ENCODE peak calls at places on chromosome X, in six cellular contexts. Y is activated naive CD8-positive, alpha-beta T cell treated with anti-CD3 and anti-CD28 coated beads, Interleukin-2, amount 10 ng/mL, durations not matched to agents 7 days and 5 days; O is stimulated activated naive CD8-positive, alpha-beta T cell treated with anti-CD3 and anti-CD28 coated beads, Interleukin-15, amount 100 ng/mL, for 72 hours; P is Right ventricle myocardium inferior; D is omental fat pad; S is naive thymus-derived CD4-positive, alpha-beta T cell. V is an unnamed sample.

GRCh38 chrX:57368158-57368557 is 81.7 kb downstream of the FAAH2 start:
- ATAC-seq in S (no peak), D (no peak), O (no peak), P (no peak), Y (no peak), V (no peak)

GRCh38 chrX:12701625-12702024 is 89.6 kb upstream of the PRPS2 start:
- ATAC-seq in O (peak), S (no peak), D (peak), Y (no peak), P (no peak), V (no peak)

GRCh38 chrX:136689441-136689840 is 41.5 kb downstream of the CD40LG start:
- ATAC-seq in P (no peak), O (no peak), S (peak), Y (peak), D (no peak), V (no peak)

GRCh38 chrX:19649227-19650009 is 134.1 kb upstream of the MAP3K15 start:
- ATAC-seq in Y (no peak), S (no peak), O (no peak), P (peak), D (peak), V (no peak)

GRCh38 chrX:134184936-134185335 is 52.0 kb upstream of the CCDC160 start:
- ATAC-seq in D (no peak), Y (peak), P (no peak), O (peak), S (no peak), V (no peak)

GRCh38 chrX:21490341-21490740 is 116.1 kb downstream of the CNKSR2 start:
- ATAC-seq in P (no peak), D (no peak), S (no peak), O (no peak), Y (no peak), V (no peak)

GRCh38 chrX:66053414-66053813 is 13.5 kb upstream of the VSIG4 start:
- ATAC-seq in P (no peak), D (no peak), O (no peak), S (no peak), Y (no peak), V (no peak)

GRCh38 chrX:13033193-13033592 is 11.2 kb downstream of the FAM9C start:
- ATAC-seq in O (no peak), Y (no peak), P (no peak), S (no peak), D (no peak), V (no peak)

GRCh38 chrX:104112326-104112951 is at the start of gene ZCCHC18:
- ATAC-seq in Y (peak), S (peak), P (peak), D (peak), O (peak), V (peak)

GRCh38 chrX:107849747-107850478 is 24.2 kb downstream of the MID2 start:
- ATAC-seq in O (peak), S (no peak), Y (no peak), D (no peak), P (no peak), V (no peak)

GRCh38 chrX:53116101-53116500 is 22.2 kb downstream of the KANTR start:
- ATAC-seq in O (no peak), D (peak), P (peak), S (no peak), Y (no peak), V (no peak)

GRCh38 chrX:18616688-18617087 is 55.2 kb downstream of the RS1 start:
- ATAC-seq in S (no peak), Y (no peak), P (no peak), D (no peak), O (no peak), V (no peak)

GRCh38 chrX:13293700-13294099 is 26.2 kb downstream of the ATXN3L start:
- ATAC-seq in S (no peak), Y (no peak), O (no peak), D (no peak), P (no peak), V (no peak)

GRCh38 chrX:151912221-151912620 is 468 bp upstream of the MAGEA4 start:
- ATAC-seq in O (peak), D (no peak), P (no peak), Y (no peak), S (no peak), V (no peak)

GRCh38 chrX:153468008-153468580 is 2.3 kb downstream of the HAUS7 start:
- ATAC-seq in D (no peak), P (no peak), Y (no peak), O (no peak), S (no peak), V (no peak)

GRCh38 chrX:65723706-65724105 is 56.3 kb downstream of the MSN start:
- ATAC-seq in S (peak), O (peak), P (no peak), Y (peak), D (no peak), V (peak)

GRCh38 chrX:154017766-154018517 is 1.8 kb downstream of the IRAK1 start:
- ATAC-seq in O (no peak), S (no peak), Y (no peak), P (no peak), D (no peak), V (no peak)

V was measured in stimulated activated memory B cell treated with anti-CD40 and anti-IgM and Interleukin-4, amounts not matched to agents 10 μg/mL and 1 μg/mL and 100 μg/mL, for 72 hours.